ENCODE peak calls at places on chromosome 2, in eight cellular contexts. Y, T, W, C, Z, N, U and D are unnamed samples.

GRCh38 chr2:54079331-54079730 is 36.1 kb upstream of the ACYP2 start:
- DNase-seq in Y (no peak), T (no peak), W (no peak), C (no peak), Z (no peak), N (no peak), U (no peak), D (no peak)

GRCh38 chr2:45102579-45103117 is 93.4 kb upstream of the SIX2 start:
- DNase-seq in Y (no peak), T (no peak), W (no peak), C (no peak), Z (no peak), N (no peak), U (no peak), D (no peak)

GRCh38 chr2:173401716-173402326 is 47.1 kb downstream of the CDCA7 start:
- DNase-seq in Y (no peak), T (no peak), W (no peak), C (no peak), Z (no peak), N (no peak), U (no peak), D (no peak)

GRCh38 chr2:74391580-74392448 is 11.7 kb upstream of the DCTN1 start:
- DNase-seq in Y (peak), T (peak), W (peak), C (peak), Z (peak), N (peak), U (peak), D (peak)

GRCh38 chr2:23456881-23457760 is 72.1 kb downstream of the KLHL29 start:
- DNase-seq in Y (no peak), T (no peak), W (peak), C (no peak), Z (no peak), N (no peak), U (no peak), D (no peak)

GRCh38 chr2:111678651-111679050 is 205.3 kb downstream of the ANAPC1 start:
- DNase-seq in Y (no peak), T (no peak), W (peak), C (no peak), Z (no peak), N (no peak), U (no peak), D (no peak)

GRCh38 chr2:150167711-150168110 is 319.8 kb downstream of the RND3 start:
- DNase-seq in Y (peak), T (no peak), W (no peak), C (no peak), Z (no peak), N (no peak), U (no peak), D (no peak)

GRCh38 chr2:9029721-9030120 is 26.2 kb upstream of the MBOAT2 start:
- DNase-seq in Y (no peak), T (no peak), W (no peak), C (no peak), Z (no peak), N (no peak), U (no peak), D (no peak)

GRCh38 chr2:25056391-25056821 is 14.5 kb downstream of the EFR3B start:
- DNase-seq in Y (no peak), T (no peak), W (no peak), C (no peak), Z (no peak), N (no peak), U (no peak), D (no peak)

GRCh38 chr2:173866858-173867620 is 98.1 kb downstream of the SP3 start:
- DNase-seq in Y (no peak), T (no peak), W (no peak), C (no peak), Z (no peak), N (no peak), U (no peak), D (no peak)

GRCh38 chr2:105443610-105444598 is 45.1 kb upstream of the FHL2 start:
- DNase-seq in Y (no peak), T (no peak), W (no peak), C (no peak), Z (no peak), N (no peak), U (no peak), D (no peak)

GRCh38 chr2:48107326-48107925 is 201.1 kb upstream of the FBXO11 start:
- DNase-seq in Y (peak), T (peak), W (peak), C (no peak), Z (no peak), N (no peak), U (no peak), D (peak)

GRCh38 chr2:159982270-159982669 is 80.1 kb downstream of the PLA2R1 start:
- DNase-seq in Y (peak), T (no peak), W (peak), C (no peak), Z (no peak), N (peak), U (no peak), D (no peak)

GRCh38 chr2:143833258-143833657 is 686.7 kb downstream of the ZEB2 start:
- DNase-seq in Y (no peak), T (no peak), W (no peak), C (no peak), Z (no peak), N (no peak), U (no peak), D (no peak)

GRCh38 chr2:215476424-215476823 is 40.6 kb upstream of the FN1 start:
- DNase-seq in Y (no peak), T (no peak), W (no peak), C (no peak), Z (no peak), N (no peak), U (no peak), D (no peak)

GRCh38 chr2:177396630-177397460 is 4.3 kb downstream of the AGPS start:
- DNase-seq in Y (no peak), T (no peak), W (peak), C (no peak), Z (no peak), N (no peak), U (no peak), D (no peak)

GRCh38 chr2:189142893-189143759 is 36.4 kb downstream of the COL5A2 start:
- DNase-seq in Y (no peak), T (peak), W (peak), C (no peak), Z (no peak), N (peak), U (peak), D (peak)

GRCh38 chr2:103959174-103960125 is 894.5 kb upstream of the POU3F3 start:
- DNase-seq in Y (no peak), T (peak), W (peak), C (no peak), Z (no peak), N (peak), U (no peak), D (peak)

GRCh38 chr2:127672341-127673303 is 2.7 kb downstream of the LIMS2 start:
- DNase-seq in Y (no peak), T (no peak), W (no peak), C (no peak), Z (no peak), N (no peak), U (no peak), D (no peak)

GRCh38 chr2:8229546-8229986 is 452.3 kb upstream of the ID2 start:
- DNase-seq in Y (no peak), T (peak), W (peak), C (peak), Z (no peak), N (no peak), U (peak), D (peak)

GRCh38 chr2:171723724-171724683 is 36.7 kb downstream of the DYNC1I2 start:
- DNase-seq in Y (no peak), T (peak), W (peak), C (no peak), Z (no peak), N (peak), U (no peak), D (no peak)

GRCh38 chr2:182761903-182762302 is 45.8 kb downstream of the DNAJC10 start:
- DNase-seq in Y (no peak), T (no peak), W (no peak), C (no peak), Z (no peak), N (no peak), U (no peak), D (no peak)

GRCh38 chr2:40625849-40626248 is 174.0 kb upstream of the SLC8A1 start:
- DNase-seq in Y (peak), T (no peak), W (peak), C (no peak), Z (no peak), N (no peak), U (no peak), D (peak)

GRCh38 chr2:217714268-217714643 is 288.5 kb downstream of the TNS1 start:
- DNase-seq in Y (no peak), T (no peak), W (no peak), C (peak), Z (no peak), N (no peak), U (no peak), D (no peak)

GRCh38 chr2:228658998-228659397 is 477.5 kb upstream of the SPHKAP start:
- DNase-seq in Y (no peak), T (no peak), W (no peak), C (no peak), Z (no peak), N (no peak), U (no peak), D (no peak)

GRCh38 chr2:9897796-9898195 is 53.7 kb upstream of the GRHL1 start:
- DNase-seq in Y (no peak), T (no peak), W (no peak), C (no peak), Z (no peak), N (peak), U (no peak), D (no peak)